ENCODE peak calls at places on chromosomes 12 and 14, in ten cellular contexts. One of them, this sample, is unnamed.

GRCh38 chr12:27198036-27198435 is 46.0 kb upstream of the STK38L start:
- DNase-seq in small intestine: no peak
- DNase-seq in fibroblast of lung: peak; percentile 94
- DNase-seq in cardiac muscle cell: no peak
- DNase-seq in K562: no peak
- DNase-seq in stomach: no peak
- DNase-seq in right cardiac atrium: peak; percentile 43
- DNase-seq in Peyer's patch: no peak
- DNase-seq in ascending aorta: peak; percentile 67
- DNase-seq in neural progenitor cell: no peak
- DNase-seq in this sample: no peak

GRCh38 chr12:93825926-93826599 is 148.9 kb downstream of the CRADD start:
- DNase-seq in cardiac muscle cell: no peak
- DNase-seq in right cardiac atrium: no peak
- DNase-seq in K562: no peak
- DNase-seq in ascending aorta: no peak
- DNase-seq in stomach: no peak
- DNase-seq in small intestine: no peak
- DNase-seq in Peyer's patch: no peak
- DNase-seq in fibroblast of lung: peak; percentile 65
- DNase-seq in neural progenitor cell: no peak
- DNase-seq in this sample: no peak

GRCh38 chr12:57146092-57146491 is 1.3 kb downstream of the LRP1-AS start:
- DNase-seq in cardiac muscle cell: no peak
- DNase-seq in neural progenitor cell: no peak
- DNase-seq in small intestine: no peak
- DNase-seq in fibroblast of lung: peak; percentile 28
- DNase-seq in stomach: no peak
- DNase-seq in right cardiac atrium: no peak
- DNase-seq in K562: no peak
- DNase-seq in ascending aorta: no peak
- DNase-seq in Peyer's patch: no peak
- DNase-seq in this sample: no peak

GRCh38 chr12:107091989-107092641 is 1.2 kb downstream of the CRY1 start:
- DNase-seq in neural progenitor cell: peak; percentile 85
- DNase-seq in stomach: no peak
- DNase-seq in K562: peak; percentile 84
- DNase-seq in right cardiac atrium: no peak
- DNase-seq in small intestine: peak; percentile 91
- DNase-seq in fibroblast of lung: peak; percentile 95
- DNase-seq in Peyer's patch: no peak
- DNase-seq in ascending aorta: no peak
- DNase-seq in cardiac muscle cell: peak; percentile 82
- DNase-seq in this sample: peak; percentile 76

GRCh38 chr14:94217116-94217515 is 43.0 kb downstream of the PPP4R4 start:
- DNase-seq in Peyer's patch: no peak
- DNase-seq in fibroblast of lung: no peak
- DNase-seq in cardiac muscle cell: no peak
- DNase-seq in small intestine: no peak
- DNase-seq in K562: no peak
- DNase-seq in neural progenitor cell: peak; percentile 26
- DNase-seq in ascending aorta: no peak
- DNase-seq in stomach: no peak
- DNase-seq in right cardiac atrium: no peak
- DNase-seq in this sample: no peak

GRCh38 chr14:96150214-96150613 is 54.4 kb upstream of the BDKRB2 start:
- DNase-seq in Peyer's patch: no peak
- DNase-seq in right cardiac atrium: no peak
- DNase-seq in small intestine: no peak
- DNase-seq in fibroblast of lung: no peak
- DNase-seq in neural progenitor cell: no peak
- DNase-seq in ascending aorta: no peak
- DNase-seq in K562: no peak
- DNase-seq in cardiac muscle cell: no peak
- DNase-seq in stomach: no peak
- DNase-seq in this sample: no peak

GRCh38 chr12:123071401-123072304 is 79.2 kb downstream of the PITPNM2 start:
- DNase-seq in cardiac muscle cell: no peak
- DNase-seq in ascending aorta: no peak
- DNase-seq in stomach: no peak
- DNase-seq in fibroblast of lung: peak; percentile 33
- DNase-seq in K562: no peak
- DNase-seq in right cardiac atrium: no peak
- DNase-seq in neural progenitor cell: peak; percentile 68
- DNase-seq in small intestine: no peak
- DNase-seq in Peyer's patch: no peak
- DNase-seq in this sample: no peak

GRCh38 chr14:87944987-87945604 is 47.9 kb downstream of the GALC start:
- DNase-seq in small intestine: peak; percentile 59
- DNase-seq in fibroblast of lung: peak; percentile 73
- DNase-seq in right cardiac atrium: no peak
- DNase-seq in cardiac muscle cell: peak; percentile 52
- DNase-seq in Peyer's patch: no peak
- DNase-seq in ascending aorta: no peak
- DNase-seq in K562: peak; percentile 55
- DNase-seq in neural progenitor cell: peak; percentile 37
- DNase-seq in stomach: no peak
- DNase-seq in this sample: no peak

GRCh38 chr12:131895640-131896079 is 1.2 kb downstream of the ULK1 start:
- DNase-seq in ascending aorta: no peak
- DNase-seq in fibroblast of lung: no peak
- DNase-seq in cardiac muscle cell: no peak
- DNase-seq in right cardiac atrium: no peak
- DNase-seq in neural progenitor cell: peak; percentile 11
- DNase-seq in small intestine: no peak
- DNase-seq in Peyer's patch: no peak
- DNase-seq in K562: peak; percentile 38
- DNase-seq in stomach: no peak
- DNase-seq in this sample: no peak

GRCh38 chr12:131894313-131894860 is at the start of gene ULK1:
- DNase-seq in fibroblast of lung: peak; percentile 90
- DNase-seq in cardiac muscle cell: peak; percentile 95
- DNase-seq in right cardiac atrium: peak; percentile 94
- DNase-seq in small intestine: peak; percentile 89
- DNase-seq in stomach: peak; percentile 97
- DNase-seq in K562: peak; percentile 92
- DNase-seq in neural progenitor cell: peak; percentile 98
- DNase-seq in ascending aorta: peak; percentile 65
- DNase-seq in Peyer's patch: peak; percentile 96
- DNase-seq in this sample: no peak

GRCh38 chr12:131894981-131895639 is 688 bp downstream of the ULK1 start:
- DNase-seq in fibroblast of lung: no peak
- DNase-seq in neural progenitor cell: peak; percentile 44
- DNase-seq in small intestine: no peak
- DNase-seq in Peyer's patch: peak; percentile 59
- DNase-seq in right cardiac atrium: peak; percentile 31
- DNase-seq in ascending aorta: no peak
- DNase-seq in stomach: peak; percentile 30
- DNase-seq in K562: no peak
- DNase-seq in cardiac muscle cell: peak; percentile 44
- DNase-seq in this sample: no peak

GRCh38 chr12:131893605-131894312 is 663 bp upstream of the ULK1 start:
- DNase-seq in K562: no peak
- DNase-seq in Peyer's patch: no peak
- DNase-seq in neural progenitor cell: no peak
- DNase-seq in cardiac muscle cell: no peak
- DNase-seq in ascending aorta: no peak
- DNase-seq in fibroblast of lung: no peak
- DNase-seq in stomach: no peak
- DNase-seq in right cardiac atrium: no peak
- DNase-seq in small intestine: no peak
- DNase-seq in this sample: no peak

GRCh38 chr12:131892711-131893604 is 1.5 kb upstream of the ULK1 start:
- DNase-seq in Peyer's patch: no peak
- DNase-seq in right cardiac atrium: no peak
- DNase-seq in cardiac muscle cell: no peak
- DNase-seq in stomach: no peak
- DNase-seq in neural progenitor cell: no peak
- DNase-seq in fibroblast of lung: no peak
- DNase-seq in ascending aorta: no peak
- DNase-seq in K562: no peak
- DNase-seq in small intestine: no peak
- DNase-seq in this sample: no peak
- H3K27ac ChIP-seq in Peyer's patch: no peak overlapping the region
- H3K27ac ChIP-seq in right cardiac atrium: no peak overlapping the region
- H3K27ac ChIP-seq in cardiac muscle cell: no peak overlapping the region
- H3K27ac ChIP-seq in stomach: peak overlapping the region; percentile 97
- H3K27ac ChIP-seq in neural progenitor cell: no peak overlapping the region
- H3K27ac ChIP-seq in fibroblast of lung: no peak overlapping the region
- H3K27ac ChIP-seq in ascending aorta: peak overlapping the region; percentile 93
- H3K27ac ChIP-seq in K562: no peak overlapping the region
- H3K27ac ChIP-seq in small intestine: no peak overlapping the region
- H3K27ac ChIP-seq in this sample: no peak overlapping the region

GRCh38 chr12:15633201-15633600 is 156.0 kb downstream of the EPS8 start:
- DNase-seq in neural progenitor cell: no peak
- DNase-seq in right cardiac atrium: no peak
- DNase-seq in fibroblast of lung: peak; percentile 61
- DNase-seq in small intestine: no peak
- DNase-seq in Peyer's patch: no peak
- DNase-seq in ascending aorta: no peak
- DNase-seq in cardiac muscle cell: no peak
- DNase-seq in stomach: no peak
- DNase-seq in K562: no peak
- DNase-seq in this sample: no peak

GRCh38 chr12:15631007-15631715 is 158.0 kb downstream of the EPS8 start:
- DNase-seq in K562: peak; percentile 1
- DNase-seq in small intestine: peak; percentile 33
- DNase-seq in fibroblast of lung: no peak
- DNase-seq in stomach: no peak
- DNase-seq in Peyer's patch: no peak
- DNase-seq in ascending aorta: no peak
- DNase-seq in neural progenitor cell: no peak
- DNase-seq in right cardiac atrium: no peak
- DNase-seq in cardiac muscle cell: no peak
- DNase-seq in this sample: no peak

GRCh38 chr12:15632708-15633107 is 156.5 kb downstream of the EPS8 start:
- DNase-seq in K562: no peak
- DNase-seq in small intestine: no peak
- DNase-seq in stomach: no peak
- DNase-seq in cardiac muscle cell: no peak
- DNase-seq in ascending aorta: no peak
- DNase-seq in right cardiac atrium: no peak
- DNase-seq in Peyer's patch: no peak
- DNase-seq in fibroblast of lung: no peak
- DNase-seq in neural progenitor cell: no peak
- DNase-seq in this sample: no peak

GRCh38 chr12:15636060-15636890 is 152.9 kb downstream of the EPS8 start:
- DNase-seq in ascending aorta: no peak
- DNase-seq in Peyer's patch: no peak
- DNase-seq in neural progenitor cell: no peak
- DNase-seq in stomach: no peak
- DNase-seq in cardiac muscle cell: no peak
- DNase-seq in right cardiac atrium: no peak
- DNase-seq in K562: no peak
- DNase-seq in fibroblast of lung: no peak
- DNase-seq in small intestine: no peak
- DNase-seq in this sample: no peak

DNA sequence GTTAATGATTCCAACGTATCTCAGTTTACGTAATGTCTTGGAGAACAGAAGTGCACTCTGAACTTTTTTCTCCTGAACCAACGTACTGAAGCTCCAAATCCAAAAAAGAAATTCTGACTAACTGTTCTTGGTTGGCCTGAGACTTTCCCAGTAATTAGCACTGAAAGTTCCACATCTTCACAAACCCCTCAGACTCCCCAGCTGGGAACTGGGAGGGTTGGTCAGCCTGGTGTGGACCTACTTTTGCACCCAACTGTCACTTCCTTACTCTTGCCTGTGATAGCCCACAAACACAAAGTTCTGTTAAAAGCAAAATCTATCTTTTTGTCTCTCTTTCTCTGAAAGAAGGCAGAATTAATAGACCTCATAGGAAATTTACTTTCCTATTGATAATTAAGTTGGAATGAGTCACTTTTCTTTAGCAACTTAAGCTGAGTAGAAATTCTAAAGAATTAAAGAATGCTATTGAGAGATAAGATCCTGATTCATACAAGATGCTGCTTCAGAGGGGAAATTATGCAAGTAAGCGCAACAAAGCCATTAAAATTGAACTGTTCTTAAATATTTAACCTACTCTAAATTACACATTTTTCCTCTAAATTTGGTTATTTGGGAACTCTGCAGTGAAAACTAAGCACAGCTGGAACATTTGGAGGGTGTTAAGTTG is 155.0 kb downstream of the EPS8 start:
- DNase-seq in stomach: no peak
- DNase-seq in small intestine: no peak
- DNase-seq in right cardiac atrium: peak; percentile 27
- DNase-seq in ascending aorta: no peak
- DNase-seq in Peyer's patch: no peak
- DNase-seq in cardiac muscle cell: no peak
- DNase-seq in fibroblast of lung: peak; percentile 76
- DNase-seq in K562: no peak
- DNase-seq in neural progenitor cell: no peak
- DNase-seq in this sample: no peak
- H3K27ac ChIP-seq in stomach: no peak overlapping the region
- H3K27ac ChIP-seq in small intestine: no peak overlapping the region
- H3K27ac ChIP-seq in right cardiac atrium: no peak overlapping the region
- H3K27ac ChIP-seq in ascending aorta: peak overlapping the region; percentile 63
- H3K27ac ChIP-seq in Peyer's patch: no peak overlapping the region
- H3K27ac ChIP-seq in cardiac muscle cell: no peak overlapping the region
- H3K27ac ChIP-seq in fibroblast of lung: peak overlapping the region; percentile 23
- H3K27ac ChIP-seq in K562: no peak overlapping the region
- H3K27ac ChIP-seq in neural progenitor cell: no peak overlapping the region
- H3K27ac ChIP-seq in this sample: no peak overlapping the region

DNA sequence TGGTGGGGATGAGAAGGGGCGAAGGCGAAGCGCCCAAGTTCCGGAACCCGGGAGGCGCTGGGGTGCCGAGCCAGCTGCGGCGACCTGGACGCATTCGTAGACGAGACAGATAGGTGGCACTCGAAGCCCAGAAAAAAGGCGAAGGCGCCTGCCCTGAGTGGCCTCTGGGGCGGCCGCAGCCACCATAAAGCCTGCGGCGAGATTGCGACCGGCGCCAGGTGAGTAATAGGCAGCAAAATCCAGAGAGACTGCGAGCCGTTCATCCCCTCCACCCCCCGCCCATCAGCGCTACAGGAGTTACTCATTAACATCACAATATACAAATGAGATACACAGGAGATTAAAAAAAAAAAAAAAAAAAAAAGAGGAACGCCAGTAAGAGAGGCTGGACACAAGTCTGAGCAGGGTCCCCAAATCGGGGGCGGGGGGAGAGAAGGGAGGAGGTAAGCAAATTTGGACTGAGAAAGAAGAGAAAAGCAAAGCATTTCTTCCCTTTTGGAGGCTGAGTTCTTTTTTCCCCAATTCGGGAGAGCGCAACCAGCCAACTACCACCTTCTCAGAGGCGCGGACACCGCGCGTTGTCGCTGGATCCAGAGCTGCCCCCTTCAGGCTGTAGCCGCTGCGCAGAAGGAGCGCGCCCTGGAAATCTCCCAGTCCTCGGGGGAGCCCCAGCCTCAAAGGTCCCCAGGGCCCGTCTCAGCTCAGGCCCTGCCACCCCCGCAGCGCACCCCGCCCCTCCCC is 15.7 kb downstream of the TBX3 start:
- DNase-seq in ascending aorta: no peak
- DNase-seq in Peyer's patch: peak; percentile 93
- DNase-seq in stomach: peak; percentile 82
- DNase-seq in neural progenitor cell: peak; percentile 91
- DNase-seq in cardiac muscle cell: peak; percentile 92
- DNase-seq in small intestine: peak; percentile 97
- DNase-seq in right cardiac atrium: peak; percentile 81
- DNase-seq in K562: peak; percentile 75
- DNase-seq in fibroblast of lung: peak; percentile 84
- DNase-seq in this sample: peak; percentile 84
- H3K27ac ChIP-seq in ascending aorta: no peak overlapping the region
- H3K27ac ChIP-seq in Peyer's patch: peak overlapping the region; percentile 32
- H3K27ac ChIP-seq in stomach: peak overlapping the region; percentile 41
- H3K27ac ChIP-seq in neural progenitor cell: no peak overlapping the region
- H3K27ac ChIP-seq in cardiac muscle cell: no peak overlapping the region
- H3K27ac ChIP-seq in small intestine: peak overlapping the region; percentile 9
- H3K27ac ChIP-seq in right cardiac atrium: no peak overlapping the region
- H3K27ac ChIP-seq in K562: no peak overlapping the region
- H3K27ac ChIP-seq in fibroblast of lung: peak overlapping the region; percentile 77
- H3K27ac ChIP-seq in this sample: peak overlapping the region; percentile 96

DNA sequence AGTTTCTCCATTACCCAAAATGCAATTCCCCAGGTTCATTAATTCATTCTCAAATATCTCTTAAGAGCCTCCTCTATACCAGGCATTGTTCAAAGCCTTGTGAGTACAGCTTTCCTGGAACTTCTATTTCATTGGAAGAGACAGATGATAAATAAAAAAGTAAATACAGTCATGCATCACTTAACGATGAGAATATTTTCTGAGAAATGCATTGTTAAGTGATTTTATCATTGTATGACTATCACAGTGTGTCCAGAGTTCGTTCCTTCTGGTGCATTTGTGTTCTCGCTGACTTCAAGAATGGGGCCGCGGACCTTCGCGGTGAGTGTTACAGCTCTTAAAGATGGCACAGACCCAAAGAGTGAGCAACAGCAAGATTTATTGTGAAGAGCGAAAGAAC is 66.0 kb downstream of the ANO4 start:
- DNase-seq in ascending aorta: no peak
- DNase-seq in fibroblast of lung: no peak
- DNase-seq in neural progenitor cell: no peak
- DNase-seq in cardiac muscle cell: no peak
- DNase-seq in right cardiac atrium: no peak
- DNase-seq in stomach: no peak
- DNase-seq in Peyer's patch: no peak
- DNase-seq in K562: no peak
- DNase-seq in small intestine: no peak
- DNase-seq in this sample: peak; percentile 64
- H3K27ac ChIP-seq in ascending aorta: no peak overlapping the region
- H3K27ac ChIP-seq in fibroblast of lung: no peak overlapping the region
- H3K27ac ChIP-seq in neural progenitor cell: no peak overlapping the region
- H3K27ac ChIP-seq in cardiac muscle cell: no peak overlapping the region
- H3K27ac ChIP-seq in right cardiac atrium: no peak overlapping the region
- H3K27ac ChIP-seq in stomach: no peak overlapping the region
- H3K27ac ChIP-seq in Peyer's patch: no peak overlapping the region
- H3K27ac ChIP-seq in K562: no peak overlapping the region
- H3K27ac ChIP-seq in small intestine: no peak overlapping the region
- H3K27ac ChIP-seq in this sample: peak overlapping the region; percentile 50